ENCODE peak calls at places on chromosomes 5 and 9, in four cellular contexts. One of them, this sample, is unnamed. For H3K4me1 and H3K9me3, the result is how much of the 10 kb centered on the place peaks cover.

GRCh38 chr9:137398561-137399468 is 24.1 kb downstream of the EXD3 start:
- DNase-seq in spleen: no peak
- DNase-seq in CD8-positive, alpha-beta T cell: no peak
- DNase-seq in A673: no peak
- DNase-seq in this sample: no peak

GRCh38 chr5:82603280-82603987 is 325.3 kb upstream of the RPS23 start:
- DNase-seq in spleen: no peak
- DNase-seq in CD8-positive, alpha-beta T cell: no peak
- DNase-seq in A673: no peak
- DNase-seq in this sample: no peak

GRCh38 chr5:109396965-109397364 is 12.8 kb downstream of the PJA2 start:
- DNase-seq in spleen: no peak
- DNase-seq in CD8-positive, alpha-beta T cell: no peak
- DNase-seq in A673: no peak
- DNase-seq in this sample: no peak

GRCh38 chr9:34651286-34651685 is 699 bp upstream of the IL11RA start:
- DNase-seq in spleen: no peak
- DNase-seq in CD8-positive, alpha-beta T cell: no peak
- DNase-seq in A673: no peak
- DNase-seq in this sample: no peak

GRCh38 chr9:120443489-120443888 is 136.5 kb downstream of the CDK5RAP2 start:
- DNase-seq in spleen: no peak
- DNase-seq in CD8-positive, alpha-beta T cell: no peak
- DNase-seq in A673: no peak
- DNase-seq in this sample: no peak

GRCh38 chr5:65127181-65127901 is 354.4 kb downstream of the ADAMTS6 start:
- DNase-seq in spleen: no peak
- DNase-seq in CD8-positive, alpha-beta T cell: no peak
- DNase-seq in A673: no peak
- DNase-seq in this sample: no peak

GRCh38 chr5:66362021-66362420 is 217.9 kb downstream of the SREK1 start:
- DNase-seq in spleen: no peak
- DNase-seq in CD8-positive, alpha-beta T cell: no peak
- DNase-seq in A673: no peak
- DNase-seq in this sample: no peak

GRCh38 chr9:35716236-35716635 is 15.8 kb downstream of the TLN1 start:
- DNase-seq in spleen: no peak
- DNase-seq in CD8-positive, alpha-beta T cell: no peak
- DNase-seq in A673: no peak
- DNase-seq in this sample: no peak

GRCh38 chr5:139755892-139756671 is 39.5 kb upstream of the PSD2 start:
- DNase-seq in spleen: no peak
- DNase-seq in CD8-positive, alpha-beta T cell: no peak
- DNase-seq in A673: no peak
- DNase-seq in this sample: no peak

GRCh38 chr9:89872913-89873707 is 268.3 kb downstream of the GADD45G start:
- DNase-seq in spleen: peak
- DNase-seq in CD8-positive, alpha-beta T cell: no peak
- DNase-seq in A673: no peak
- DNase-seq in this sample: no peak

GRCh38 chr5:144202072-144202471 is 31.4 kb downstream of the KCTD16 start:
- DNase-seq in spleen: no peak
- DNase-seq in CD8-positive, alpha-beta T cell: no peak
- DNase-seq in A673: peak
- DNase-seq in this sample: no peak

GRCh38 chr9:92668746-92669526 is 995 bp downstream of the IPPK start:
- DNase-seq in spleen: peak
- DNase-seq in CD8-positive, alpha-beta T cell: no peak
- DNase-seq in A673: peak
- DNase-seq in this sample: peak

GRCh38 chr5:132182366-132183040 is 45.1 kb downstream of the P4HA2 start:
- DNase-seq in spleen: no peak
- DNase-seq in CD8-positive, alpha-beta T cell: no peak
- DNase-seq in A673: no peak
- DNase-seq in this sample: no peak

GRCh38 chr5:82365744-82366228 is 87.6 kb upstream of the RPS23 start:
- DNase-seq in spleen: no peak
- DNase-seq in CD8-positive, alpha-beta T cell: no peak
- DNase-seq in A673: no peak
- DNase-seq in this sample: no peak

GRCh38 chr9:83030391-83031107 is 32.4 kb downstream of the RASEF start:
- DNase-seq in spleen: no peak
- DNase-seq in CD8-positive, alpha-beta T cell: no peak
- DNase-seq in A673: no peak
- DNase-seq in this sample: no peak

GRCh38 chr5:127958421-127959011 is 125.0 kb upstream of the SLC12A2 start:
- DNase-seq in spleen: no peak
- DNase-seq in CD8-positive, alpha-beta T cell: no peak
- DNase-seq in A673: peak
- DNase-seq in this sample: no peak

GRCh38 chr5:34585601-34586104 is 70.5 kb upstream of the RAI14 start:
- DNase-seq in spleen: no peak
- DNase-seq in CD8-positive, alpha-beta T cell: no peak
- DNase-seq in A673: no peak
- DNase-seq in this sample: no peak

GRCh38 chr9:91162784-91163440 is 198.8 kb downstream of the AUH start:
- DNase-seq in spleen: peak
- DNase-seq in CD8-positive, alpha-beta T cell: no peak
- DNase-seq in A673: no peak
- DNase-seq in this sample: peak

GRCh38 chr5:61823796-61824195 is 482.2 kb upstream of the KIF2A start:
- DNase-seq in spleen: no peak
- DNase-seq in CD8-positive, alpha-beta T cell: no peak
- DNase-seq in A673: no peak
- DNase-seq in this sample: no peak

GRCh38 chr9:129494113-129494789 is 126.7 kb downstream of the C9orf50 start:
- DNase-seq in spleen: no peak
- DNase-seq in CD8-positive, alpha-beta T cell: no peak
- DNase-seq in A673: no peak
- DNase-seq in this sample: no peak

GRCh38 chr5:146788918-146789317 is 89.6 kb downstream of the PPP2R2B start:
- DNase-seq in spleen: no peak
- DNase-seq in CD8-positive, alpha-beta T cell: no peak
- DNase-seq in A673: peak
- DNase-seq in this sample: no peak

GRCh38 chr5:124746916-124747769 is 704 bp upstream of the ZNF608 start:
- DNase-seq in spleen: peak
- DNase-seq in CD8-positive, alpha-beta T cell: no peak
- DNase-seq in A673: peak
- DNase-seq in this sample: no peak

GRCh38 chr5:14901462-14902051 is 30.0 kb upstream of the ANKH start:
- DNase-seq in spleen: no peak
- DNase-seq in CD8-positive, alpha-beta T cell: no peak
- DNase-seq in A673: no peak
- DNase-seq in this sample: no peak

GRCh38 chr5:160802567-160802966 is 49.4 kb downstream of the ATP10B start:
- DNase-seq in spleen: no peak
- DNase-seq in CD8-positive, alpha-beta T cell: no peak
- DNase-seq in A673: no peak
- DNase-seq in this sample: no peak

GRCh38 chr5:181260720-181261319 is at the start of gene TRIM52:
- DNase-seq in spleen: peak
- DNase-seq in CD8-positive, alpha-beta T cell: peak
- DNase-seq in A673: peak
- DNase-seq in this sample: peak

GRCh38 chr5:24788829-24789509 is 144.2 kb upstream of the CDH10 start:
- DNase-seq in spleen: no peak
- DNase-seq in CD8-positive, alpha-beta T cell: no peak
- DNase-seq in A673: no peak
- DNase-seq in this sample: no peak

GRCh38 chr9:130542457-130543228 is 36.7 kb upstream of the FUBP3 start:
- DNase-seq in spleen: no peak
- DNase-seq in CD8-positive, alpha-beta T cell: no peak
- DNase-seq in A673: no peak
- DNase-seq in this sample: no peak

GRCh38 chr5:10611290-10611689 is 47.4 kb downstream of the ANKRD33B start:
- DNase-seq in spleen: no peak
- DNase-seq in CD8-positive, alpha-beta T cell: no peak
- DNase-seq in A673: no peak
- DNase-seq in this sample: no peak

GRCh38 chr5:9820696-9821449 is 190.7 kb upstream of the TAS2R1 start:
- DNase-seq in spleen: no peak
- DNase-seq in CD8-positive, alpha-beta T cell: no peak
- DNase-seq in A673: no peak
- DNase-seq in this sample: no peak

GRCh38 chr5:39691993-39692392 is 267.2 kb upstream of the DAB2 start:
- DNase-seq in spleen: no peak
- DNase-seq in CD8-positive, alpha-beta T cell: no peak
- DNase-seq in A673: no peak
- DNase-seq in this sample: no peak

GRCh38 chr9:109190151-109190550 is 23.1 kb upstream of the FRRS1L start:
- DNase-seq in spleen: no peak
- DNase-seq in CD8-positive, alpha-beta T cell: no peak
- DNase-seq in A673: no peak
- DNase-seq in this sample: no peak

GRCh38 chr5:55603947-55604346 is 69.2 kb upstream of the PLPP1 start:
- DNase-seq in spleen: no peak
- DNase-seq in CD8-positive, alpha-beta T cell: no peak
- DNase-seq in A673: peak
- DNase-seq in this sample: no peak

GRCh38 chr9:129596541-129597328 is 24.2 kb downstream of the C9orf50 start:
- DNase-seq in spleen: no peak
- DNase-seq in CD8-positive, alpha-beta T cell: no peak
- DNase-seq in A673: no peak
- DNase-seq in this sample: no peak

GRCh38 chr9:124698265-124698664 is 72.8 kb downstream of the NR6A1 start:
- DNase-seq in spleen: no peak
- DNase-seq in CD8-positive, alpha-beta T cell: no peak
- DNase-seq in A673: no peak
- DNase-seq in this sample: no peak

GRCh38 chr9:124696101-124696500 is 75.0 kb downstream of the NR6A1 start:
- DNase-seq in spleen: no peak
- DNase-seq in CD8-positive, alpha-beta T cell: no peak
- DNase-seq in A673: no peak
- DNase-seq in this sample: no peak

GRCh38 chr9:124695280-124695890 is 75.7 kb downstream of the NR6A1 start:
- DNase-seq in spleen: no peak
- DNase-seq in CD8-positive, alpha-beta T cell: no peak
- DNase-seq in A673: no peak
- DNase-seq in this sample: no peak

GRCh38 chr9:124699575-124699974 is 71.5 kb downstream of the NR6A1 start:
- DNase-seq in spleen: no peak
- DNase-seq in CD8-positive, alpha-beta T cell: no peak
- DNase-seq in A673: no peak
- DNase-seq in this sample: no peak

GRCh38 chr9:124697326-124698200 is 73.5 kb downstream of the NR6A1 start:
- DNase-seq in spleen: no peak
- DNase-seq in CD8-positive, alpha-beta T cell: no peak
- DNase-seq in A673: no peak
- DNase-seq in this sample: no peak
- H3K4me1 ChIP-seq in spleen: under half
- H3K4me1 ChIP-seq in CD8-positive, alpha-beta T cell: under half
- H3K4me1 ChIP-seq in A673: under half
- H3K4me1 ChIP-seq in this sample: under half

GRCh38 chr9:11749396-11749795 is 943.8 kb upstream of the TYRP1 start:
- DNase-seq in spleen: no peak
- DNase-seq in CD8-positive, alpha-beta T cell: no peak
- DNase-seq in A673: no peak
- DNase-seq in this sample: no peak
- H3K9me3 ChIP-seq in spleen: under half
- H3K9me3 ChIP-seq in CD8-positive, alpha-beta T cell: under half
- H3K9me3 ChIP-seq in A673: under half
- H3K9me3 ChIP-seq in this sample: under half

GRCh38 chr5:180085837-180086236 is 14.3 kb upstream of the RNF130 start:
- DNase-seq in spleen: no peak
- DNase-seq in CD8-positive, alpha-beta T cell: no peak
- DNase-seq in A673: peak
- DNase-seq in this sample: no peak
- H3K4me1 ChIP-seq in spleen: under half
- H3K4me1 ChIP-seq in CD8-positive, alpha-beta T cell: under half
- H3K4me1 ChIP-seq in A673: under half
- H3K4me1 ChIP-seq in this sample: under half

GRCh38 chr5:42787073-42787472 is 24.6 kb downstream of the SELENOP start:
- DNase-seq in spleen: no peak
- DNase-seq in CD8-positive, alpha-beta T cell: no peak
- DNase-seq in A673: no peak
- DNase-seq in this sample: no peak
- H3K9me3 ChIP-seq in spleen: under half
- H3K9me3 ChIP-seq in CD8-positive, alpha-beta T cell: under half
- H3K9me3 ChIP-seq in A673: under half
- H3K9me3 ChIP-seq in this sample: under half

GRCh38 chr5:138369706-138370105 is 17.2 kb downstream of the KDM3B start:
- DNase-seq in spleen: no peak
- DNase-seq in CD8-positive, alpha-beta T cell: no peak
- DNase-seq in A673: no peak
- DNase-seq in this sample: no peak
- H3K4me1 ChIP-seq in spleen: half or more
- H3K4me1 ChIP-seq in CD8-positive, alpha-beta T cell: under half
- H3K4me1 ChIP-seq in A673: under half
- H3K4me1 ChIP-seq in this sample: under half

GRCh38 chr9:118290116-118290515 is 585.9 kb downstream of the TLR4 start:
- DNase-seq in spleen: no peak
- DNase-seq in CD8-positive, alpha-beta T cell: no peak
- DNase-seq in A673: no peak
- DNase-seq in this sample: no peak
- H3K9me3 ChIP-seq in spleen: under half
- H3K9me3 ChIP-seq in CD8-positive, alpha-beta T cell: under half
- H3K9me3 ChIP-seq in A673: under half
- H3K9me3 ChIP-seq in this sample: under half